ENCODE peak calls at places on chromosomes 3 and 15, in six cellular contexts. K, O, T, Z, I and B are unnamed samples.

GRCh38 chr15:94199725-94200124 is 31.6 kb upstream of the MCTP2 start:
- DNase-seq in K (no peak), O (no peak), T (no peak), Z (no peak), I (no peak), B (no peak)

GRCh38 chr3:57335273-57335938 is 42.9 kb upstream of the ASB14 start:
- DNase-seq in K (no peak), O (no peak), T (no peak), Z (no peak), I (no peak), B (no peak)

GRCh38 chr3:114332342-114333179 is 38.7 kb downstream of the TIGIT start:
- DNase-seq in K (no peak), O (no peak), T (no peak), Z (no peak), I (no peak), B (no peak)

GRCh38 chr3:150293401-150294001 is 114.6 kb upstream of the TSC22D2 start:
- DNase-seq in K (peak; percentile 32), O (peak; percentile 88), T (no peak), Z (no peak), I (no peak), B (no peak)

GRCh38 chr3:125137432-125138033 is 75.0 kb downstream of the SLC12A8 start:
- DNase-seq in K (peak; percentile 95), O (no peak), T (no peak), Z (no peak), I (no peak), B (no peak)

GRCh38 chr3:73727854-73728253 is 103.1 kb upstream of the PDZRN3 start:
- DNase-seq in K (no peak), O (no peak), T (no peak), Z (no peak), I (no peak), B (no peak)

GRCh38 chr15:51750942-51751686 is at the start of gene TMOD2:
- DNase-seq in K (peak; percentile 18), O (no peak), T (peak; percentile 40), Z (peak; percentile 65), I (no peak), B (peak; percentile 73)

GRCh38 chr3:46461971-46462910 is 2.5 kb downstream of the LTF start:
- DNase-seq in K (peak; percentile 34), O (no peak), T (no peak), Z (peak; percentile 28), I (peak; percentile 9), B (no peak)

GRCh38 chr3:107361633-107362032 is 15.6 kb upstream of the CCDC54 start:
- DNase-seq in K (no peak), O (no peak), T (no peak), Z (no peak), I (no peak), B (no peak)

GRCh38 chr3:149384911-149385321 is 7.5 kb upstream of the TM4SF1 start:
- DNase-seq in K (peak; percentile 78), O (no peak), T (no peak), Z (no peak), I (no peak), B (no peak)

GRCh38 chr3:24566927-24567326 is 72.3 kb upstream of the THRB start:
- DNase-seq in K (no peak), O (no peak), T (no peak), Z (no peak), I (no peak), B (no peak)

GRCh38 chr3:139120336-139120971 is 75.8 kb upstream of the PRR23C start:
- DNase-seq in K (peak; percentile 43), O (no peak), T (no peak), Z (no peak), I (no peak), B (no peak)

GRCh38 chr15:60444289-60444912 is 34.5 kb downstream of the ICE2 start:
- DNase-seq in K (peak; percentile 68), O (no peak), T (no peak), Z (no peak), I (peak; percentile 28), B (no peak)

GRCh38 chr15:92654662-92655061 is 913 bp downstream of the FAM174B start:
- DNase-seq in K (no peak), O (no peak), T (no peak), Z (no peak), I (no peak), B (no peak)

GRCh38 chr15:31435891-31436628 is 109.4 kb downstream of the KLF13 start:
- DNase-seq in K (no peak), O (no peak), T (no peak), Z (no peak), I (no peak), B (peak; percentile 61)

GRCh38 chr3:153396581-153396980 is 234.6 kb downstream of the RAP2B start:
- DNase-seq in K (no peak), O (no peak), T (no peak), Z (peak; percentile 26), I (no peak), B (no peak)

GRCh38 chr3:171349392-171349791 is 110.8 kb downstream of the TNIK start:
- DNase-seq in K (no peak), O (no peak), T (no peak), Z (no peak), I (no peak), B (no peak)